ENCODE peak calls at places on chromosomes 12 and 14, in five cellular contexts. X is body of pancreas, W is tibial artery, N is sigmoid colon, T is uterus. P is an unnamed sample. For H3K4me1, the result is how much of the 10 kb centered on the place peaks cover.

GRCh38 chr12:32467959-32468863 is 68.9 kb downstream of the FGD4 start:
- DNase-seq in W (no peak), T (no peak), X (no peak), N (no peak), P (no peak)

GRCh38 chr14:45902241-45902640 is 649.2 kb upstream of the MIS18BP1 start:
- DNase-seq in W (no peak), X (no peak), T (no peak), N (no peak), P (no peak)

GRCh38 chr12:76764856-76765255 is 941 bp downstream of the ZDHHC17 start:
- DNase-seq in T (no peak), W (no peak), X (peak), N (no peak), P (no peak)

GRCh38 chr12:99960312-99960711 is 24.4 kb downstream of the ANKS1B start:
- DNase-seq in N (no peak), T (no peak), X (no peak), W (no peak), P (no peak)

GRCh38 chr14:32473476-32473875 is 144.4 kb downstream of the AKAP6 start:
- DNase-seq in X (peak), N (peak), T (peak), W (no peak), P (no peak)

GRCh38 chr12:104930388-104931326 is 27.4 kb downstream of the SLC41A2 start:
- DNase-seq in W (no peak), T (no peak), N (no peak), X (no peak), P (no peak)

GRCh38 chr12:88729196-88729595 is 148.9 kb upstream of the KITLG start:
- DNase-seq in W (no peak), X (no peak), T (no peak), N (no peak), P (no peak)

GRCh38 chr12:91215940-91216454 is 33.4 kb upstream of the DCN start:
- DNase-seq in W (no peak), X (no peak), T (no peak), N (no peak), P (no peak)

GRCh38 chr12:124824195-124824594 is 39.5 kb downstream of the SCARB1 start:
- DNase-seq in T (no peak), W (no peak), N (no peak), X (no peak), P (no peak)

GRCh38 chr12:101455685-101456084 is 19.5 kb upstream of the SPIC start:
- DNase-seq in T (no peak), N (no peak), W (no peak), X (no peak), P (no peak)

GRCh38 chr12:24222968-24223367 is 273.5 kb upstream of the SOX5 start:
- DNase-seq in X (no peak), W (no peak), N (no peak), T (no peak), P (no peak)

GRCh38 chr12:14362347-14362746 is 3.1 kb upstream of the ATF7IP start:
- DNase-seq in X (no peak), N (no peak), W (no peak), T (no peak), P (no peak)

GRCh38 chr12:128690641-128691040 is 133.1 kb downstream of the SLC15A4 start:
- DNase-seq in W (no peak), N (no peak), T (no peak), X (no peak), P (no peak)

GRCh38 chr14:73903028-73903427 is 16.4 kb downstream of the ZNF410 start:
- DNase-seq in N (no peak), T (no peak), X (no peak), W (no peak), P (no peak)

GRCh38 chr12:53623986-53624385 is 2.2 kb downstream of the ATF7 start:
- DNase-seq in W (no peak), T (peak), N (no peak), X (peak), P (no peak)

GRCh38 chr12:130872179-130873096 is 572 bp downstream of the RAN start:
- DNase-seq in W (peak), X (peak), T (no peak), N (peak), P (peak)
- H3K4me3 ChIP-seq in W (peak), X (peak), T (peak), N (peak), P (peak)

GRCh38 chr12:57233357-57234232 is 4.1 kb downstream of the SHMT2 start:
- DNase-seq in N (no peak), W (no peak), T (no peak), X (no peak), P (no peak)
- H3K4me1 ChIP-seq in N (under half), W (half or more), T (under half), X (under half), P (under half)

GRCh38 chr12:46073321-46073720 is 82.9 kb upstream of the SCAF11 start:
- DNase-seq in T (no peak), X (no peak), W (no peak), N (no peak), P (no peak)

GRCh38 chr12:46071769-46072624 is 81.6 kb upstream of the SCAF11 start:
- DNase-seq in N (peak), W (peak), T (peak), X (peak), P (peak)

GRCh38 chr12:46067062-46067461 is 76.7 kb upstream of the SCAF11 start:
- DNase-seq in T (no peak), W (no peak), N (no peak), X (no peak), P (no peak)

GRCh38 chr12:46065412-46066166 is 75.2 kb upstream of the SCAF11 start:
- DNase-seq in X (no peak), T (no peak), N (no peak), W (no peak), P (no peak)

GRCh38 chr12:46071335-46071734 is 81.0 kb upstream of the SCAF11 start:
- DNase-seq in T (no peak), N (no peak), W (no peak), X (no peak), P (no peak)
- TF ChIP-seq CTCF in T (no peak), N (no peak), W (no peak), X (no peak), P (no peak)

DNA sequence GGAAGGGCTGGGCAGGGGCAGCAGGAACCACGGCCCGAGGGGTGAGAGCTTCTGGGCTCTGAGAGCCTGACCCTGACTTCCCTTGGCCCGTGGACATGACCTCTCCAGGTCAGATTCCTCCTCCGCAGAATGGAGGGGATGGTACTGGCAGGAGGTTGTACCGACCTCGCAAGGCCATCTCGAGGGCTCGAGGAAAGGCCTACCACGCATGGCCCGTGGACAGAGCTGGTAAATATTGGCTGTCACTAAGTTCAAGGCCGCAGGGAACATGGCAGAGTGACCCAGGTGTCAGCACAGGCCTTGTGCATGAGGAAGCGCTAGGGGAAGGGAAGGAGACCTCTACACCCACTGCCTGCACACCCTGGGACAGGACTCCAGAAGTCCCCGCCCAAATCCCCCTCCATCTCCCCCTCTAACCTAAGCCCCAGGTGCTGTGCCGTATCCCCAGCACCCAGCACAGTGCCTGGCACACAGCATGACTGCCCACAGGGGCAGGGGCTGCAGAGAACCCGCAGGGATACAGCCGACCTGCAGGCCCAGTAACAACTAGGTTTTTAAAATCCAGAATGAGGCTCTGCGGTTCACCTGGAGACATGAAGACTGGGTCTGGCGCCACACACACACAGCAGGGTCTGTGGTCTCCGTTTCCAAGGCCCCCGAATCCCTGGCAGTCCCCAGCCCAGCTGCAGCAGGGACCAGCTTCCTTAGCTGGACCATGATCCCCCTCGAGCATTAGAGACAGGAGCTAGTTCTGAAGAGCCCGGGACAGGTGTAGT is 54.8 kb upstream of the PPP2R5C start:
- DNase-seq in W (no peak), X (no peak), N (no peak), T (no peak), P (no peak)
- H3K4me3 ChIP-seq in W (no peak), X (no peak), N (no peak), T (no peak), P (no peak)

DNA sequence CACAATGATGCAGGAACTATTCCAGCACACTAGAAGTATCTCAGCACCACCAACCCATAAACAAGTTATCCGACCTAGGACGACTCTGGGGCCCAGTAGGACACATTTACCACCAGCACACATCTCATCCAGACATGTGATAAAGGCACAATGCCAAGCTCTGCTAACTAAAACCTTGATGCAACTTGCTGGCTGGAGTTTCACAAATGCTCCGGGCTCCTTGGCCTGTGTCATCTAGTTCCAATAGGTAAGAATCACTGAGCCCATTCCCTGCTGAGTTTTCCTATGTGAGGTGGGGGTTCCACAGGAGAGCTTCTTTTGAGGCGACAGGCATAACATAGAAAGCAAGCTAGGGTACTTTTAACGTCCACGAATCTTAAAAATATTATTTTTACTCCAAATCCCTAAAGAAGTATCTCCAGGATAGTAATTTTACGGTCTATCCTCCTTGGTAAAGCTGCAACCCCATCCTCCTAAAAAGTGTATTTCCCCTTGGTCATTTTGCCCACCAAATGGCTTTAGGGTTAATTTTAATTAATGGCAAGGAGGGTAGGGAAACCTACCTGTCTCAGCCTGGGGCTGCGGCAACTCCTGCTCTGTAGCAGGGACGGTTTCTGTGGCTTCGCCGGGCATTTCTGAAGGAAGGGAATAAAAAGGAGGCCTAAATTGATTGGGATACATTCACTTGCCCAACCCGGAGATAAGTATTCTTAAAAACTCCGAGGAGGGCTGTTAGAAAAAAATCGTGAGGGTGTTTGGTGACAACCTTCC is 1.0 kb downstream of the NACA start:
- DNase-seq in W (peak), T (peak), X (peak), N (peak), P (peak)
- H3K4me1 ChIP-seq in W (under half), T (under half), X (half or more), N (under half), P (under half)

GRCh38 chr12:2794261-2794735 is 472 bp upstream of the FKBP4 start:
- DNase-seq in T (no peak), X (no peak), N (no peak), W (no peak), P (peak)

GRCh38 chr12:2795291-2796186 is 769 bp downstream of the FKBP4 start:
- DNase-seq in W (peak), X (peak), T (peak), N (peak), P (peak)

GRCh38 chr12:2794736-2795289 is at the start of gene FKBP4:
- DNase-seq in T (peak), N (peak), X (peak), W (peak), P (peak)

GRCh38 chr12:2797721-2798418 is 3.1 kb downstream of the FKBP4 start:
- DNase-seq in W (no peak), N (no peak), X (peak), T (no peak), P (no peak)

DNA sequence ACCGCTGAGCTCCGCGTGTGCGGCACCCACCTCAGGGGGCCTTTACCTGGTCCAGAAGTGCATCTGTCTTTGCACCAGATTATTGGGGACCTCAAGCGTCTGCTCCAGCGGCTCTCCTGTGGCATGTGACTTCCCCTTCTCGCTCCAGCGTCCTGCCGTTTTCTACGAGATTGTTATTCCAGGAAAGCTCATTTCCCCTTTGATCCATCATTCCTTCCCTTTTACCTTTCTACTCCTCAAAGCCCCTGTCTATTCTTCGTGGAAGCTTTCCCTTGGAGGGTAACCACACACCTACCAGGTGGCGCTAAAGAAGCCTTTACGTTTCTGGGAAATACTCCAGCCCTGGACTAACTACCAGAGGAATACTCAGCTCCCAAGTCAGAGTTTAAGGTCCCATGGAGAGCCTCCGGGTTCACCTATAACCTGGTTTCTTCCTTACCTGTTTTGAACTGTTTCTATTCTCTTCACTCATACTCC is 1.5 kb downstream of the FKBP4 start:
- DNase-seq in W (no peak), X (peak), N (no peak), T (no peak), P (no peak)
- TF ChIP-seq CTCF in W (no peak), X (no peak), N (no peak), T (no peak), P (no peak)

GRCh38 chr14:22978873-22979671 is 3.3 kb downstream of the AJUBA start:
- DNase-seq in T (no peak), W (no peak), N (no peak), X (no peak), P (no peak)

GRCh38 chr14:22978487-22978837 is 3.9 kb downstream of the AJUBA start:
- DNase-seq in W (no peak), N (no peak), T (no peak), X (no peak), P (no peak)

GRCh38 chr14:22977684-22978486 is 4.5 kb downstream of the AJUBA start:
- DNase-seq in N (peak), T (peak), X (peak), W (peak), P (no peak)

GRCh38 chr14:22976620-22977433 is 5.5 kb downstream of the AJUBA start:
- DNase-seq in X (peak), N (no peak), W (no peak), T (no peak), P (no peak)

GRCh38 chr14:22977434-22977683 is 5.0 kb downstream of the AJUBA start:
- DNase-seq in W (no peak), N (no peak), X (no peak), T (no peak), P (no peak)
- H3K4me3 ChIP-seq in W (no peak), N (no peak), X (no peak), T (no peak), P (no peak)

GRCh38 chr12:8612629-8613028 is at the start of gene AICDA:
- DNase-seq in T (no peak), W (no peak), X (no peak), N (no peak), P (no peak)

DNA sequence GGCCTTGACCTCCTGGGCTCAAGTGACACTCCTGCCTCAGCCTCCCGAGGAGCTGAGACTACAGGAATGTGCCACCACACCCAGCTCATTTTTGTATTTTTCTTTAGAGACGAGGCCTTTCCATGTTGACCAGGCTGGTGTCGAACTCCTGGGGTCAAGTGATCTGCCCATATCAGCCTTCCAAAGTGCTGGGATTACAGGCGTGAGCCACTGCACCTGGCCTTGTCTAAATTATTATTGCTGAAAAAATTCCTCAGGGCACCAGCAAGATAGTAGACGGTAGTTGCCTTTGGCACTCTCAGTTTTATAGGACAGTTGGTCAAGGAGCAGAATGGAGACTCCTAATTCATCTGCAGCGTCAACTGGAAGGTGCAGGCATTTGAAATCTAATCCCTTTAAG is 2.5 kb upstream of the AICDA start:
- DNase-seq in X (no peak), W (no peak), T (no peak), N (no peak), P (no peak)
- H3K4me1 ChIP-seq in X (under half), W (under half), T (under half), N (under half), P (under half)

GRCh38 chr12:9811651-9812050 is 15.6 kb upstream of the KLRF1 start:
- DNase-seq in X (no peak), T (no peak), W (no peak), N (no peak), P (no peak)
- TF ChIP-seq CTCF in X (no peak), T (no peak), W (no peak), N (no peak), P (no peak)

DNA sequence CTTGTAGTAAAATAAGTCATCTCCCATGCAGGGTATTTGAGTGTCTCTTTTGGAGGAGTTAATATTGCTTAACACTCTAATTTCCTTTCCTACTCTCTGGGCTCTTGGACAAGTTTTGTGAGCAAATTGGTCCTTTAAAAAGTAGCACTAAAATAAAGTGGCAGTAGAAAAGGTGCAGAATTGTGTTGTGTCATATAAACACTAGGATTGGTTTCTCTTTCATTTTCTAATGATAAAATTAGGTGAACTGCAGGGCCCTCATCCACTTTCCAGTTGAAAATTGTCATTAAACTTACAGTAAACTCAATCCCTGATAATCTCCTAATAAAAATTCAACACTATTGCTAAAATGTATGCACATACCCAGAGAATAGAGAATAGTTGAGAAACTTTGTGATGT is 42.6 kb upstream of the REP15 start:
- DNase-seq in W (no peak), N (no peak), X (no peak), T (no peak), P (no peak)
- H3K4me3 ChIP-seq in W (no peak), N (no peak), X (no peak), T (no peak), P (no peak)

P was measured in BE2C.